ENCODE peak calls at places on chromosomes 7 and 10, in six cellular contexts. One of them, this sample, is unnamed.

GRCh38 chr7:144397086-144397485 is 6.4 kb downstream of the NOBOX start:
- DNase-seq in cardiac fibroblast: no peak
- DNase-seq in endothelial cell of umbilical vein: no peak
- DNase-seq in adrenal gland: no peak
- DNase-seq in Peyer's patch: no peak
- DNase-seq in sigmoid colon: no peak
- DNase-seq in this sample: no peak

GRCh38 chr10:77392236-77392721 is 245.3 kb downstream of the KCNMA1 start:
- DNase-seq in cardiac fibroblast: peak
- DNase-seq in endothelial cell of umbilical vein: no peak
- DNase-seq in adrenal gland: no peak
- DNase-seq in Peyer's patch: no peak
- DNase-seq in sigmoid colon: no peak
- DNase-seq in this sample: peak

GRCh38 chr7:7851381-7851780 is 117.2 kb upstream of the GLCCI1 start:
- DNase-seq in cardiac fibroblast: peak
- DNase-seq in endothelial cell of umbilical vein: no peak
- DNase-seq in adrenal gland: no peak
- DNase-seq in Peyer's patch: no peak
- DNase-seq in sigmoid colon: no peak
- DNase-seq in this sample: no peak

GRCh38 chr7:120842131-120842621 is 15.8 kb downstream of the TSPAN12 start:
- DNase-seq in cardiac fibroblast: no peak
- DNase-seq in endothelial cell of umbilical vein: no peak
- DNase-seq in adrenal gland: no peak
- DNase-seq in Peyer's patch: no peak
- DNase-seq in sigmoid colon: no peak
- DNase-seq in this sample: no peak

GRCh38 chr7:16067695-16068094 is 353.6 kb downstream of the CRPPA start:
- DNase-seq in cardiac fibroblast: no peak
- DNase-seq in endothelial cell of umbilical vein: no peak
- DNase-seq in adrenal gland: no peak
- DNase-seq in Peyer's patch: no peak
- DNase-seq in sigmoid colon: no peak
- DNase-seq in this sample: no peak

GRCh38 chr7:135697276-135698049 is 30.5 kb downstream of the SLC13A4 start:
- DNase-seq in cardiac fibroblast: no peak
- DNase-seq in endothelial cell of umbilical vein: no peak
- DNase-seq in adrenal gland: no peak
- DNase-seq in Peyer's patch: no peak
- DNase-seq in sigmoid colon: no peak
- DNase-seq in this sample: no peak

GRCh38 chr7:66769833-66770512 is 29.4 kb downstream of the RABGEF1 start:
- DNase-seq in cardiac fibroblast: peak
- DNase-seq in endothelial cell of umbilical vein: no peak
- DNase-seq in adrenal gland: no peak
- DNase-seq in Peyer's patch: no peak
- DNase-seq in sigmoid colon: no peak
- DNase-seq in this sample: peak

GRCh38 chr10:89625041-89625765 is 19.8 kb downstream of the PANK1 start:
- DNase-seq in cardiac fibroblast: peak
- DNase-seq in endothelial cell of umbilical vein: no peak
- DNase-seq in adrenal gland: peak
- DNase-seq in Peyer's patch: no peak
- DNase-seq in sigmoid colon: no peak
- DNase-seq in this sample: peak

GRCh38 chr7:148854975-148855374 is 29.1 kb downstream of the EZH2 start:
- DNase-seq in cardiac fibroblast: no peak
- DNase-seq in endothelial cell of umbilical vein: no peak
- DNase-seq in adrenal gland: no peak
- DNase-seq in Peyer's patch: no peak
- DNase-seq in sigmoid colon: no peak
- DNase-seq in this sample: no peak

GRCh38 chr7:80330434-80330833 is 181.4 kb downstream of the GNAT3 start:
- DNase-seq in cardiac fibroblast: peak
- DNase-seq in endothelial cell of umbilical vein: no peak
- DNase-seq in adrenal gland: no peak
- DNase-seq in Peyer's patch: no peak
- DNase-seq in sigmoid colon: no peak
- DNase-seq in this sample: peak

GRCh38 chr10:112461029-112461887 is 14.2 kb downstream of the VTI1A start:
- DNase-seq in cardiac fibroblast: peak
- DNase-seq in endothelial cell of umbilical vein: peak
- DNase-seq in adrenal gland: no peak
- DNase-seq in Peyer's patch: no peak
- DNase-seq in sigmoid colon: no peak
- DNase-seq in this sample: peak

GRCh38 chr7:33339074-33339805 is 209.9 kb downstream of the BBS9 start:
- DNase-seq in cardiac fibroblast: peak
- DNase-seq in endothelial cell of umbilical vein: peak
- DNase-seq in adrenal gland: no peak
- DNase-seq in Peyer's patch: no peak
- DNase-seq in sigmoid colon: no peak
- DNase-seq in this sample: no peak

GRCh38 chr7:77982926-77983550 is 184.5 kb downstream of the PHTF2 start:
- DNase-seq in cardiac fibroblast: no peak
- DNase-seq in endothelial cell of umbilical vein: no peak
- DNase-seq in adrenal gland: no peak
- DNase-seq in Peyer's patch: no peak
- DNase-seq in sigmoid colon: no peak
- DNase-seq in this sample: peak

GRCh38 chr10:75003891-75004290 is 107.6 kb upstream of the SAMD8 start:
- DNase-seq in cardiac fibroblast: no peak
- DNase-seq in endothelial cell of umbilical vein: no peak
- DNase-seq in adrenal gland: no peak
- DNase-seq in Peyer's patch: no peak
- DNase-seq in sigmoid colon: no peak
- DNase-seq in this sample: no peak

GRCh38 chr7:9100289-9100688 is 666.9 kb downstream of the NXPH1 start:
- DNase-seq in cardiac fibroblast: no peak
- DNase-seq in endothelial cell of umbilical vein: no peak
- DNase-seq in adrenal gland: no peak
- DNase-seq in Peyer's patch: no peak
- DNase-seq in sigmoid colon: no peak
- DNase-seq in this sample: no peak

GRCh38 chr7:22722596-22722995 is 4.4 kb upstream of the IL6 start:
- DNase-seq in cardiac fibroblast: no peak
- DNase-seq in endothelial cell of umbilical vein: no peak
- DNase-seq in adrenal gland: no peak
- DNase-seq in Peyer's patch: no peak
- DNase-seq in sigmoid colon: no peak
- DNase-seq in this sample: no peak

GRCh38 chr10:45421231-45422097 is 47.4 kb downstream of the ALOX5 start:
- DNase-seq in cardiac fibroblast: no peak
- DNase-seq in endothelial cell of umbilical vein: no peak
- DNase-seq in adrenal gland: no peak
- DNase-seq in Peyer's patch: no peak
- DNase-seq in sigmoid colon: peak
- DNase-seq in this sample: no peak

GRCh38 chr7:84291756-84292155 is 97.2 kb upstream of the SEMA3A start:
- DNase-seq in cardiac fibroblast: no peak
- DNase-seq in endothelial cell of umbilical vein: no peak
- DNase-seq in adrenal gland: no peak
- DNase-seq in Peyer's patch: no peak
- DNase-seq in sigmoid colon: no peak
- DNase-seq in this sample: no peak

GRCh38 chr7:21041666-21042065 is 255.0 kb upstream of the SP8 start:
- DNase-seq in cardiac fibroblast: no peak
- DNase-seq in endothelial cell of umbilical vein: no peak
- DNase-seq in adrenal gland: no peak
- DNase-seq in Peyer's patch: no peak
- DNase-seq in sigmoid colon: no peak
- DNase-seq in this sample: no peak

GRCh38 chr10:6478722-6479121 is 101.4 kb downstream of the PRKCQ start:
- DNase-seq in cardiac fibroblast: no peak
- DNase-seq in endothelial cell of umbilical vein: no peak
- DNase-seq in adrenal gland: no peak
- DNase-seq in Peyer's patch: no peak
- DNase-seq in sigmoid colon: no peak
- DNase-seq in this sample: no peak

GRCh38 chr7:79185605-79186004 is 267.9 kb downstream of the MAGI2 start:
- DNase-seq in cardiac fibroblast: no peak
- DNase-seq in endothelial cell of umbilical vein: no peak
- DNase-seq in adrenal gland: no peak
- DNase-seq in Peyer's patch: no peak
- DNase-seq in sigmoid colon: no peak
- DNase-seq in this sample: no peak

GRCh38 chr10:119539359-119539651 is 3.2 kb downstream of the RGS10 start:
- DNase-seq in cardiac fibroblast: no peak
- DNase-seq in endothelial cell of umbilical vein: no peak
- DNase-seq in adrenal gland: no peak
- DNase-seq in Peyer's patch: peak
- DNase-seq in sigmoid colon: peak
- DNase-seq in this sample: no peak

GRCh38 chr7:3922175-3922635 is 621.2 kb downstream of the SDK1 start:
- DNase-seq in cardiac fibroblast: peak
- DNase-seq in endothelial cell of umbilical vein: peak
- DNase-seq in adrenal gland: peak
- DNase-seq in Peyer's patch: peak
- DNase-seq in sigmoid colon: no peak
- DNase-seq in this sample: peak

GRCh38 chr7:117010375-117011133 is 57.3 kb downstream of the ST7 start:
- DNase-seq in cardiac fibroblast: peak
- DNase-seq in endothelial cell of umbilical vein: no peak
- DNase-seq in adrenal gland: no peak
- DNase-seq in Peyer's patch: no peak
- DNase-seq in sigmoid colon: no peak
- DNase-seq in this sample: no peak

GRCh38 chr7:117014099-117014656 is 60.9 kb downstream of the ST7 start:
- DNase-seq in cardiac fibroblast: no peak
- DNase-seq in endothelial cell of umbilical vein: no peak
- DNase-seq in adrenal gland: no peak
- DNase-seq in Peyer's patch: no peak
- DNase-seq in sigmoid colon: no peak
- DNase-seq in this sample: no peak

GRCh38 chr7:117011419-117012260 is 58.3 kb downstream of the ST7 start:
- DNase-seq in cardiac fibroblast: no peak
- DNase-seq in endothelial cell of umbilical vein: no peak
- DNase-seq in adrenal gland: no peak
- DNase-seq in Peyer's patch: no peak
- DNase-seq in sigmoid colon: no peak
- DNase-seq in this sample: no peak

GRCh38 chr7:117014673-117015133 is 61.4 kb downstream of the ST7 start:
- DNase-seq in cardiac fibroblast: peak
- DNase-seq in endothelial cell of umbilical vein: peak
- DNase-seq in adrenal gland: peak
- DNase-seq in Peyer's patch: peak
- DNase-seq in sigmoid colon: peak
- DNase-seq in this sample: no peak

DNA sequence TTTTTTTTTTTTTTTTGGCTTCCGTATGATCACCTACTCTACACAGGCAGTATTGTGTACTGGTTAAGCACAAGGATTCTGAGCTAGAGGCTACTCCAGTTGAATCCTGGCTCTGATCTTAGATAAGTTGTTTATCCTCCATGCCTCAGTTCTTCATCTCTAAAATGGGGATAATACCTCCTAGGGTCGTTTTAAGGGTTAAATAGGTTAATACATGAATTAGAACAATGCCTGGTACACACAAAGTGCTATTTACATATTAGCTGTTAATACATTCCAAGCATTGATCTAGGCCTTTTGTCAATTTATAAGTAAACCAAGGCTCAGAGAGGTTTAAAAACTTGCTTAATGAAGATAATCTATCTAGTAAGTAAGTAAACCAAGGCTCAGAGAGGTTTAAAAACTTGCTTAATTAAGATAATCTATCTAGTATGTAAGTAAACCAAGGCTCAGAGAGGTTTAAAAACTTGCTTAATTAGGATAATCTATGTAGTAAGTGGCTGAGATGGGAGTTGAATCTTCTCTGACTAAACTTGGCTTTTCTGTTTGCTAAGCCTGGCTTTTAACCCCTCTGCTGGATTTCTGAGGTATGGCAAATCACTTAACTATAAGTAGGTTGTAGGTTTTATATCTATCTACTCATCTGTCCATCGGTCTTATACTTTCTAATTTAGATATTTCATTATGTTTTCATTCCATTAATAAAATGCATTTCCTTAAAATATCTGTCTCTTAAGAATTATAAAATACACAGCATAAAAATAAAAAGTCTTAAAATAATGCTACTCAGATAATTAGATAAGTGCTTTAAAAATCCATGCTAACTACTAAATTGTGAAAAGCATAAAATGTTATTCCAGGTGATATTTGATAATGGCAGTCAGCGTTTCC is 59.2 kb downstream of the ST7 start:
- DNase-seq in cardiac fibroblast: peak
- DNase-seq in endothelial cell of umbilical vein: peak
- DNase-seq in adrenal gland: no peak
- DNase-seq in Peyer's patch: no peak
- DNase-seq in sigmoid colon: no peak
- DNase-seq in this sample: peak
- TF ChIP-seq CTCF in cardiac fibroblast: peak
- TF ChIP-seq CTCF in endothelial cell of umbilical vein: peak
- TF ChIP-seq CTCF in adrenal gland: no peak
- TF ChIP-seq CTCF in Peyer's patch: peak
- TF ChIP-seq CTCF in sigmoid colon: no peak
- TF ChIP-seq CTCF in this sample: peak

GRCh38 chr10:124626759-124627380 is 117.3 kb downstream of the FAM53B start:
- DNase-seq in cardiac fibroblast: no peak
- DNase-seq in endothelial cell of umbilical vein: no peak
- DNase-seq in adrenal gland: no peak
- DNase-seq in Peyer's patch: peak
- DNase-seq in sigmoid colon: no peak
- DNase-seq in this sample: no peak
- TF ChIP-seq CTCF in cardiac fibroblast: no peak
- TF ChIP-seq CTCF in endothelial cell of umbilical vein: no peak
- TF ChIP-seq CTCF in adrenal gland: no peak
- TF ChIP-seq CTCF in Peyer's patch: no peak
- TF ChIP-seq CTCF in sigmoid colon: no peak
- TF ChIP-seq CTCF in this sample: no peak

GRCh38 chr7:34497153-34497777 is 160.8 kb upstream of the NPSR1 start:
- DNase-seq in cardiac fibroblast: peak
- DNase-seq in endothelial cell of umbilical vein: no peak
- DNase-seq in adrenal gland: no peak
- DNase-seq in Peyer's patch: no peak
- DNase-seq in sigmoid colon: no peak
- DNase-seq in this sample: no peak
- TF ChIP-seq CTCF in cardiac fibroblast: peak
- TF ChIP-seq CTCF in endothelial cell of umbilical vein: peak
- TF ChIP-seq CTCF in adrenal gland: no peak
- TF ChIP-seq CTCF in Peyer's patch: no peak
- TF ChIP-seq CTCF in sigmoid colon: no peak
- TF ChIP-seq CTCF in this sample: peak

GRCh38 chr10:131702521-131703356 is 198.1 kb upstream of the PPP2R2D start:
- DNase-seq in cardiac fibroblast: no peak
- DNase-seq in endothelial cell of umbilical vein: no peak
- DNase-seq in adrenal gland: no peak
- DNase-seq in Peyer's patch: no peak
- DNase-seq in sigmoid colon: no peak
- DNase-seq in this sample: no peak
- TF ChIP-seq CTCF in cardiac fibroblast: no peak
- TF ChIP-seq CTCF in endothelial cell of umbilical vein: no peak
- TF ChIP-seq CTCF in adrenal gland: no peak
- TF ChIP-seq CTCF in Peyer's patch: no peak
- TF ChIP-seq CTCF in sigmoid colon: no peak
- TF ChIP-seq CTCF in this sample: no peak

This sample was measured in HFFc6.